ENCODE peak calls at places on chromosomes 6 and 20, in five cellular contexts. C is K562, Y is GM12878, Q is SK-N-SH, D is HepG2. A is an unnamed sample.

GRCh38 chr6:138863331-138863730 is 67.4 kb downstream of the ECT2L start:
- DNase-seq in Y (no peak), C (no peak), Q (no peak), D (no peak), A (no peak)

GRCh38 chr6:44223471-44224153 is at the start of gene SLC29A1:
- DNase-seq in Q (peak), Y (no peak), C (peak), D (peak), A (peak)

GRCh38 chr6:144725731-144726522 is 440.8 kb downstream of the UTRN start:
- DNase-seq in D (no peak), Y (no peak), Q (peak), C (no peak), A (peak)

GRCh38 chr6:56463443-56463842 is 179.2 kb downstream of the DST start:
- DNase-seq in D (no peak), Y (no peak), Q (no peak), C (no peak), A (no peak)

GRCh38 chr6:148497256-148497655 is 154.6 kb downstream of the SASH1 start:
- DNase-seq in D (no peak), Y (no peak), C (no peak), Q (no peak), A (no peak)

GRCh38 chr20:2748551-2749342 is 51.7 kb downstream of the CPXM1 start:
- DNase-seq in C (no peak), D (no peak), Q (no peak), Y (no peak), A (no peak)

GRCh38 chr6:137725949-137726348 is 141.1 kb upstream of the TNFAIP3 start:
- DNase-seq in C (no peak), Q (no peak), D (no peak), Y (no peak), A (no peak)

GRCh38 chr6:125414507-125414906 is 112.7 kb upstream of the HDDC2 start:
- DNase-seq in Y (no peak), C (no peak), Q (no peak), D (no peak), A (no peak)

GRCh38 chr20:3161316-3162079 is 1.8 kb upstream of the FASTKD5 start:
- DNase-seq in C (no peak), Q (peak), Y (no peak), D (peak), A (no peak)

GRCh38 chr6:125314019-125314581 is 12.3 kb upstream of the HDDC2 start:
- DNase-seq in D (peak), C (peak), Q (peak), Y (no peak), A (peak)

GRCh38 chr6:18206591-18206990 is 51.4 kb downstream of the KDM1B start:
- DNase-seq in Y (no peak), Q (no peak), D (no peak), C (no peak), A (no peak)

GRCh38 chr6:22320750-22321149 is 23.9 kb upstream of the PRL start:
- DNase-seq in Q (no peak), C (no peak), D (peak), Y (no peak), A (no peak)

GRCh38 chr20:33751775-33752174 is 20.0 kb downstream of the ZNF341 start:
- DNase-seq in Y (no peak), Q (no peak), D (no peak), C (no peak), A (no peak)

GRCh38 chr6:73487473-73487872 is 25.9 kb downstream of the MTO1 start:
- DNase-seq in Q (no peak), C (no peak), Y (no peak), D (no peak), A (no peak)

GRCh38 chr6:162973975-162974374 is 246.2 kb downstream of the PACRG start:
- DNase-seq in Y (no peak), D (no peak), C (no peak), Q (no peak), A (no peak)

GRCh38 chr6:40912158-40912946 is 126.7 kb downstream of the UNC5CL start:
- DNase-seq in Q (peak), Y (peak), D (peak), C (peak), A (peak)

GRCh38 chr20:17570347-17571152 is 675 bp downstream of the DSTN start:
- DNase-seq in C (peak), D (peak), Y (no peak), Q (peak), A (peak)

GRCh38 chr6:54291146-54291545 is 17.1 kb upstream of the TINAG start:
- DNase-seq in D (no peak), C (no peak), Q (no peak), Y (peak), A (no peak)

GRCh38 chr6:22151892-22152291 is 144.9 kb downstream of the PRL start:
- DNase-seq in Y (no peak), C (no peak), D (no peak), Q (no peak), A (no peak)

GRCh38 chr6:169937389-169938261 is 186.2 kb downstream of the ERMARD start:
- DNase-seq in D (no peak), C (no peak), Q (no peak), Y (no peak), A (no peak)

GRCh38 chr6:38803129-38803528 is 88.0 kb downstream of the DNAH8 start:
- DNase-seq in Q (no peak), D (no peak), Y (no peak), C (no peak), A (no peak)

GRCh38 chr6:114108119-114109002 is 137.4 kb upstream of the HDAC2 start:
- DNase-seq in Y (no peak), Q (peak), C (peak), D (peak), A (peak)

GRCh38 chr6:105564503-105564902 is 161.6 kb upstream of the PREP start:
- DNase-seq in D (no peak), C (no peak), Y (no peak), Q (no peak), A (no peak)

GRCh38 chr6:63441266-63441956 is 121.6 kb upstream of the LGSN start:
- DNase-seq in D (no peak), C (peak), Y (no peak), Q (peak), A (no peak)

GRCh38 chr6:4114123-4114522 is 21.3 kb downstream of the ECI2 start:
- DNase-seq in D (no peak), Y (no peak), Q (no peak), C (no peak), A (no peak)

GRCh38 chr6:130851026-130851425 is 23.8 kb downstream of the SMLR1 start:
- DNase-seq in D (no peak), C (no peak), Q (no peak), Y (no peak), A (no peak)

GRCh38 chr6:160398674-160399271 is 50.6 kb downstream of the SLC22A3 start:
- DNase-seq in Y (peak), C (no peak), Q (no peak), D (no peak), A (no peak)

GRCh38 chr6:143564484-143565017 is 53.0 kb upstream of the FUCA2 start:
- DNase-seq in C (no peak), D (no peak), Y (no peak), Q (no peak), A (no peak)

GRCh38 chr20:62638055-62638570 is 4.2 kb upstream of the SLCO4A1 start:
- DNase-seq in Q (no peak), C (no peak), Y (no peak), D (peak), A (no peak)

GRCh38 chr6:86193821-86194220 is 551.1 kb upstream of the SYNCRIP start:
- DNase-seq in C (no peak), Y (no peak), D (no peak), Q (no peak), A (no peak)

GRCh38 chr6:13528232-13528631 is 40.8 kb upstream of the GFOD1 start:
- DNase-seq in C (no peak), D (no peak), Y (no peak), Q (no peak), A (no peak)

GRCh38 chr20:45138451-45139300 is 14.4 kb upstream of the WFDC12 start:
- DNase-seq in Y (no peak), C (peak), D (peak), Q (peak), A (peak)

GRCh38 chr20:51488331-51488730 is 54.2 kb downstream of the NFATC2 start:
- DNase-seq in Y (no peak), C (no peak), D (no peak), Q (no peak), A (no peak)
- TF ChIP-seq FOXM1 in Y (no peak), C (no peak), D (no peak), Q (no peak), A (no peak)

DNA sequence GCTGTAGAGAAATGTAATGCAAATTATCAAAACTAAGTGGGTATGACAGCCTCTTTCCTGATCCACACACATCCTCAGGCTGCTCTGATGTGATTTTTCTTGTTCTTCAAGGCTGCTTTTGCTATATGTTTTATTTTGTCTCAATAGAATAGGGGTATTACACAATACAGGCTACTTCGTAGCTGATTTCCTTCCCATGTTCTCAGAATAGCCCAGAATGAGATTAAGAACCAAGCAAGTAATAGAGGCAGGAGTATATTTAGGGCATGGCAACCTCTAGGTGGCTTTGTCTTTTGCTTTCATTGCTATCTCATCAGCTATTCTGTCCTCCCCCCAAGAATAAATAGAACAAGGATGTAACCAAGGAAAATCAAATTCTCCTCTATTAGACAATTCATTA is 241.8 kb downstream of the ALDH8A1 start:
- DNase-seq in D (no peak), Y (no peak), Q (no peak), C (no peak), A (no peak)
- TF ChIP-seq FOXM1 in D (no peak), Y (no peak), Q (no peak), C (no peak), A (no peak)

DNA sequence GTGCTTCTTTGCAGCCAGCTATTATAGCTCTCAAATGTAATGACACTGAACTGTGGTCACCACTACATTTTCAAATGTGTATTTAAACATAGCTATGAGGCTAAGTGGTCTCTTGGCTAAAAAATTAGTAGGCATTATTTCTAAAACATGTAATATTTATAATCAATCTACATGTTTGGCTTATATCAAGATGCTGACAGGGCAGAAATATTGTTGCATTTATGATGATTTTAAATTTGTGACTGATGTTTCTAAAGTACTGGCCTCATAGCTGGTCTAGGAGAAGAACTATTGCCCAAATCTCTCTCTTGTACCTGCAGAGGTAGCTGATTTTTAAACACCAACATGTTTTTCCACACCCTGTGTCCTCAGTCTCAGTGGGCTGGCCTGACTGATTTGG is 298.2 kb downstream of the PAX1 start:
- DNase-seq in D (no peak), Y (no peak), Q (no peak), C (no peak), A (no peak)
- TF ChIP-seq FOXM1 in D (no peak), Y (no peak), Q (no peak), C (no peak), A (no peak)

GRCh38 chr20:38076548-38076947 is 43.0 kb downstream of the RPRD1B start:
- DNase-seq in D (no peak), C (no peak), Y (no peak), Q (no peak), A (no peak)
- TF ChIP-seq FOXM1 in D (no peak), C (no peak), Y (no peak), Q (no peak), A (no peak)

DNA sequence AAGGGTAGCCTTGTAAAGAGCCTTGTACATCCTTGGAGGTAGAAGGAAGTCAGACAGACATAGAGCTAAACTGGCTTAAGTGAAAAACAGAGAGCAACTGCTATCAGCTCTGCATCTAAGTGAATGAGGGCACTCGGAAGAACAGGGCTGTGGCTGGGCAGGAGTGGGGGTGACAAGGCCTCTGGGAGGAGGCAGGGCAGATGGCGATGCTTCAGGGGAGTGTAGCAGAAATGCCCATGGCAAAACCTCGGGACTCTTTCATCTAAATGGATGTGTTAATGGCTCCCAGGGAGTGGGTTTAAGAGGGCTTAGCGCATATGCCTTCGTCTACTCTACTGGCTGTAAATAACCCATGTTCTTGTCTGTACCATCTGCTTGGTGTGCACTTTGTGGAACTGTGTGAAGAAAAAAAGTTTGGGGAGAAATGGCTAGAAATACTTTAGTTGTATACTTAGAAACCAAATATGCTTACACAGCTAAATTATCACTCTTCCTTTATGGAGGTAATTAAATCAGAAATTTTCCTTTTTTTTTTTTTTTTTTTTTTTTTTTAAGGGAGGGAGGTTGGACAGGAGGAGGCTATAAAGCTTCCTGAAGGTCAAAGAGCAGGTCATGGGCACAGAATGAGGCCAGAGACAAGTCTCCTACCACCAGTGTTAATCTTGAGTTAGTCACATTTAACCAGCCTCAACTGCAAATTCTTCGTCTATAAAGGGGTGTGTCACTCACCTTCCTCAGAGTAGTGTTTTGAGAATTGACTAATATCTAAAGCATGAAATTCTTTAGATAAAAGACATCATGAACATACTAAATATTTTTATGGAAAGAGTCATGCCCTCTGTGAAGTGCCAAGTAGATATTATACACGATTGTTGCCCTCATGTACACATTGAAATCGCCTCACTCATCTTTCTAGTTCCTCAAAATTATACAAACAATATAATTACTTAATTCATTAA is 60.9 kb downstream of the FYN start:
- DNase-seq in D (no peak), Q (no peak), C (no peak), Y (no peak), A (no peak)
- TF ChIP-seq FOXM1 in D (no peak), Q (no peak), C (no peak), Y (no peak), A (no peak)